ENCODE peak calls at places on chromosomes 16 and 17, in five cellular contexts. D is HTR-8/SVneo, Q is AML-193, N is NCI-H1092 treated with DMSO at 0.1 percent for 48 hours, C is GM03348. E is an unnamed sample.

GRCh38 chr16:49564577-49565224 is 191.1 kb downstream of the C16orf78 start:
- DNase-seq in D (no peak), Q (no peak), N (no peak), C (no peak), E (no peak)

GRCh38 chr17:82108038-82108998 is 10.3 kb upstream of the FASN start:
- DNase-seq in D (no peak), Q (no peak), N (no peak), C (no peak), E (no peak)

GRCh38 chr17:82713015-82713723 is 3.3 kb upstream of the FN3KRP start:
- DNase-seq in D (no peak), Q (no peak), N (no peak), C (no peak), E (no peak)

GRCh38 chr17:6187836-6188235 is 117.7 kb downstream of the WSCD1 start:
- DNase-seq in D (peak), Q (no peak), N (no peak), C (no peak), E (no peak)

GRCh38 chr16:12303649-12304048 is 327.1 kb downstream of the SNX29 start:
- DNase-seq in D (no peak), Q (no peak), N (no peak), C (no peak), E (no peak)

GRCh38 chr17:74964246-74964761 is 8.3 kb downstream of the HID1 start:
- DNase-seq in D (no peak), Q (no peak), N (no peak), C (no peak), E (no peak)

GRCh38 chr16:72105978-72106377 is 12.3 kb downstream of the DHX38 start:
- DNase-seq in D (no peak), Q (no peak), N (no peak), C (no peak), E (no peak)

GRCh38 chr16:11100239-11100750 is 155.7 kb downstream of the SOCS1 start:
- DNase-seq in D (peak), Q (no peak), N (no peak), C (peak), E (peak)

GRCh38 chr17:12721581-12721980 is 55.9 kb downstream of the MYOCD start:
- DNase-seq in D (no peak), Q (no peak), N (no peak), C (no peak), E (no peak)

GRCh38 chr17:40559954-40560591 is 5.2 kb downstream of the CCR7 start:
- DNase-seq in D (peak), Q (peak), N (peak), C (peak), E (peak)

GRCh38 chr17:12973496-12974318 is 44.1 kb downstream of the ELAC2 start:
- DNase-seq in D (no peak), Q (no peak), N (no peak), C (peak), E (peak)

GRCh38 chr17:17712268-17712924 is 31.1 kb downstream of the RAI1 start:
- DNase-seq in D (no peak), Q (no peak), N (no peak), C (peak), E (peak)

GRCh38 chr16:53756329-53756996 is 52.5 kb downstream of the FTO start:
- DNase-seq in D (no peak), Q (no peak), N (peak), C (no peak), E (no peak)

GRCh38 chr17:8862213-8863056 is 5.0 kb downstream of the PIK3R6 start:
- DNase-seq in D (no peak), Q (no peak), N (no peak), C (no peak), E (no peak)

GRCh38 chr17:62627219-62627903 is at the start of gene MRC2:
- DNase-seq in D (peak), Q (peak), N (no peak), C (peak), E (peak)

GRCh38 chr17:81295678-81296381 is 723 bp upstream of the SLC38A10 start:
- DNase-seq in D (peak), Q (peak), N (peak), C (peak), E (no peak)

GRCh38 chr16:5073279-5073629 is 1.6 kb downstream of the ALG1 start:
- DNase-seq in D (no peak), Q (no peak), N (no peak), C (no peak), E (peak)

GRCh38 chr17:66574123-66574522 is 260.8 kb upstream of the CACNG5 start:
- DNase-seq in D (no peak), Q (no peak), N (no peak), C (no peak), E (no peak)